ENCODE peak calls at places on chromosomes 6 and 20, in eight cellular contexts. V, E, Z, M, K, B, I and C are unnamed samples.

GRCh38 chr6:103797738-103798137 is 1062.0 kb downstream of the HACE1 start:
- DNase-seq in V (no peak), E (no peak), Z (no peak), M (no peak), K (peak), B (no peak), I (no peak), C (no peak)

GRCh38 chr6:162179196-162179951 is 548.2 kb downstream of the PRKN start:
- DNase-seq in V (no peak), E (no peak), Z (no peak), M (no peak), K (no peak), B (no peak), I (no peak), C (no peak)

GRCh38 chr6:14037402-14038277 is 79.9 kb upstream of the CD83 start:
- DNase-seq in V (no peak), E (no peak), Z (no peak), M (no peak), K (peak), B (no peak), I (no peak), C (no peak)

GRCh38 chr20:25270829-25271251 is 23.0 kb downstream of the PYGB start:
- DNase-seq in V (no peak), E (no peak), Z (no peak), M (no peak), K (no peak), B (peak), I (no peak), C (peak)

GRCh38 chr20:24979036-24979960 is 13.3 kb downstream of the APMAP start:
- DNase-seq in V (no peak), E (no peak), Z (no peak), M (no peak), K (no peak), B (peak), I (no peak), C (no peak)

GRCh38 chr6:26225848-26226590 is 138.8 kb downstream of the HFE start:
- DNase-seq in V (no peak), E (no peak), Z (no peak), M (no peak), K (no peak), B (no peak), I (no peak), C (no peak)

GRCh38 chr6:31287621-31288020 is 15.7 kb upstream of the HLA-C start:
- DNase-seq in V (no peak), E (no peak), Z (no peak), M (no peak), K (no peak), B (no peak), I (no peak), C (no peak)

GRCh38 chr20:7449269-7449668 is 491.0 kb downstream of the HAO1 start:
- DNase-seq in V (no peak), E (no peak), Z (no peak), M (no peak), K (peak), B (no peak), I (no peak), C (no peak)

GRCh38 chr6:43011207-43011606 is 2.5 kb downstream of the MEA1 start:
- DNase-seq in V (no peak), E (no peak), Z (no peak), M (no peak), K (no peak), B (no peak), I (no peak), C (no peak)

GRCh38 chr20:44181611-44182010 is 5.4 kb downstream of the JPH2 start:
- DNase-seq in V (no peak), E (no peak), Z (no peak), M (no peak), K (no peak), B (no peak), I (no peak), C (no peak)

GRCh38 chr20:32188376-32189122 is 19.0 kb downstream of the PLAGL2 start:
- DNase-seq in V (no peak), E (no peak), Z (no peak), M (no peak), K (no peak), B (no peak), I (no peak), C (peak)

GRCh38 chr6:169188051-169188863 is 65.4 kb downstream of the THBS2 start:
- DNase-seq in V (no peak), E (no peak), Z (peak), M (no peak), K (peak), B (no peak), I (no peak), C (no peak)

GRCh38 chr6:137218473-137218916 is 690 bp downstream of the IFNGR1 start:
- DNase-seq in V (peak), E (peak), Z (peak), M (peak), K (peak), B (no peak), I (peak), C (no peak)

GRCh38 chr20:9508240-9508661 is 6.1 kb upstream of the LAMP5 start:
- DNase-seq in V (no peak), E (no peak), Z (no peak), M (no peak), K (no peak), B (no peak), I (no peak), C (no peak)

GRCh38 chr6:74936886-74937285 is 269.0 kb downstream of the COL12A1 start:
- DNase-seq in V (no peak), E (no peak), Z (no peak), M (no peak), K (peak), B (no peak), I (no peak), C (no peak)

GRCh38 chr20:45410887-45411286 is 2.8 kb downstream of the DBNDD2 start:
- DNase-seq in V (no peak), E (no peak), Z (no peak), M (no peak), K (no peak), B (no peak), I (no peak), C (no peak)

GRCh38 chr6:5749016-5749665 is 257.6 kb downstream of the NRN1 start:
- DNase-seq in V (no peak), E (no peak), Z (no peak), M (no peak), K (no peak), B (no peak), I (no peak), C (no peak)

GRCh38 chr6:33018904-33019303 is 9.5 kb upstream of the HLA-DOA start:
- DNase-seq in V (peak), E (peak), Z (no peak), M (peak), K (peak), B (peak), I (no peak), C (no peak)

GRCh38 chr20:57124800-57125399 is 141.5 kb downstream of the BMP7 start:
- DNase-seq in V (no peak), E (no peak), Z (no peak), M (no peak), K (no peak), B (no peak), I (no peak), C (no peak)

GRCh38 chr6:31887173-31887572 is 8.4 kb upstream of the SLC44A4 start:
- DNase-seq in V (no peak), E (no peak), Z (no peak), M (no peak), K (no peak), B (no peak), I (no peak), C (no peak)

GRCh38 chr20:49325981-49326380 is 48.1 kb upstream of the ZNFX1 start:
- DNase-seq in V (no peak), E (no peak), Z (no peak), M (no peak), K (peak), B (no peak), I (no peak), C (no peak)

GRCh38 chr6:137764464-137764863 is 102.6 kb upstream of the TNFAIP3 start:
- DNase-seq in V (no peak), E (no peak), Z (no peak), M (no peak), K (peak), B (no peak), I (no peak), C (no peak)

GRCh38 chr6:18165746-18166145 is 10.5 kb downstream of the KDM1B start:
- DNase-seq in V (no peak), E (no peak), Z (no peak), M (no peak), K (peak), B (no peak), I (no peak), C (no peak)

GRCh38 chr20:34516038-34516873 is at the start of gene DYNLRB1:
- DNase-seq in V (peak), E (peak), Z (peak), M (peak), K (peak), B (peak), I (peak), C (peak)

GRCh38 chr6:76682842-76683241 is 610.4 kb upstream of the IMPG1 start:
- DNase-seq in V (no peak), E (no peak), Z (no peak), M (no peak), K (peak), B (no peak), I (no peak), C (no peak)

GRCh38 chr6:38391909-38392614 is 247.7 kb downstream of the BTBD9 start:
- DNase-seq in V (no peak), E (no peak), Z (no peak), M (no peak), K (peak), B (no peak), I (no peak), C (no peak)

GRCh38 chr6:157172830-157173536 is 150.3 kb downstream of the TMEM242 start:
- DNase-seq in V (no peak), E (no peak), Z (no peak), M (no peak), K (no peak), B (no peak), I (no peak), C (no peak)

GRCh38 chr20:6768228-6769185 is 1.0 kb downstream of the BMP2 start:
- DNase-seq in V (no peak), E (no peak), Z (no peak), M (no peak), K (peak), B (peak), I (peak), C (no peak)

GRCh38 chr6:143517447-143517773 is 5.9 kb upstream of the FUCA2 start:
- DNase-seq in V (no peak), E (no peak), Z (no peak), M (no peak), K (no peak), B (no peak), I (no peak), C (no peak)